ENCODE peak calls at places on chromosome 19, in four cellular contexts. One of them, this sample, is unnamed.

GRCh38 chr19:51572908-51573307 is 1.8 kb downstream of the ZNF175 start:
- DNase-seq in endodermal cell: no peak
- DNase-seq in body of pancreas: no peak
- DNase-seq in HAP-1: no peak
- DNase-seq in this sample: no peak

GRCh38 chr19:5950744-5951143 is 27.2 kb downstream of the RANBP3 start:
- DNase-seq in HAP-1: no peak
- DNase-seq in endodermal cell: no peak
- DNase-seq in body of pancreas: no peak
- DNase-seq in this sample: no peak

GRCh38 chr19:41908724-41909464 is 19.4 kb downstream of the ERFL start:
- DNase-seq in endodermal cell: no peak
- DNase-seq in HAP-1: no peak
- DNase-seq in body of pancreas: no peak
- DNase-seq in this sample: no peak

GRCh38 chr19:28208745-28209144 is 1004.2 kb downstream of the UQCRFS1 start:
- DNase-seq in body of pancreas: no peak
- DNase-seq in endodermal cell: peak; percentile 33
- DNase-seq in HAP-1: no peak
- DNase-seq in this sample: peak; percentile 31

GRCh38 chr19:32458500-32459123 is 53.0 kb downstream of the DPY19L3 start:
- DNase-seq in body of pancreas: no peak
- DNase-seq in HAP-1: no peak
- DNase-seq in endodermal cell: no peak
- DNase-seq in this sample: no peak

GRCh38 chr19:15323496-15324235 is 8.7 kb downstream of the BRD4 start:
- DNase-seq in endodermal cell: no peak
- DNase-seq in body of pancreas: peak; percentile 69
- DNase-seq in HAP-1: no peak
- DNase-seq in this sample: no peak

GRCh38 chr19:10565028-10565566 is 713 bp downstream of the KRI1 start:
- DNase-seq in body of pancreas: peak; percentile 38
- DNase-seq in endodermal cell: peak; percentile 86
- DNase-seq in HAP-1: peak; percentile 37
- DNase-seq in this sample: peak; percentile 47

GRCh38 chr19:31270897-31271568 is 78.2 kb downstream of the TSHZ3 start:
- DNase-seq in endodermal cell: no peak
- DNase-seq in HAP-1: no peak
- DNase-seq in body of pancreas: peak; percentile 3
- DNase-seq in this sample: no peak

GRCh38 chr19:3556423-3556977 is 886 bp downstream of the MFSD12 start:
- DNase-seq in body of pancreas: no peak
- DNase-seq in endodermal cell: peak; percentile 47
- DNase-seq in HAP-1: no peak
- DNase-seq in this sample: no peak

GRCh38 chr19:43934055-43934984 is 762 bp downstream of the ZNF45 start:
- DNase-seq in body of pancreas: no peak
- DNase-seq in endodermal cell: no peak
- DNase-seq in HAP-1: no peak
- DNase-seq in this sample: no peak

GRCh38 chr19:20171285-20171684 is 4.3 kb downstream of the ZNF486 start:
- DNase-seq in body of pancreas: no peak
- DNase-seq in HAP-1: no peak
- DNase-seq in endodermal cell: no peak
- DNase-seq in this sample: no peak

GRCh38 chr19:14954071-14954655 is 12.9 kb downstream of the OR7C2 start:
- DNase-seq in HAP-1: no peak
- DNase-seq in endodermal cell: peak; percentile 96
- DNase-seq in body of pancreas: no peak
- DNase-seq in this sample: peak; percentile 20

GRCh38 chr19:34298891-34299510 is 44.6 kb downstream of the GARRE1 start:
- DNase-seq in body of pancreas: no peak
- DNase-seq in HAP-1: no peak
- DNase-seq in endodermal cell: no peak
- DNase-seq in this sample: no peak

GRCh38 chr19:31355330-31356289 is 6.4 kb upstream of the TSHZ3 start:
- DNase-seq in endodermal cell: peak; percentile 80
- DNase-seq in body of pancreas: no peak
- DNase-seq in HAP-1: no peak
- DNase-seq in this sample: no peak

GRCh38 chr19:56162258-56162657 is 13.6 kb upstream of the GALP start:
- DNase-seq in endodermal cell: no peak
- DNase-seq in HAP-1: no peak
- DNase-seq in body of pancreas: no peak
- DNase-seq in this sample: no peak

GRCh38 chr19:55643003-55643732 is at the start of gene ZNF581:
- DNase-seq in HAP-1: peak; percentile 69
- DNase-seq in endodermal cell: peak; percentile 89
- DNase-seq in body of pancreas: peak; percentile 74
- DNase-seq in this sample: peak; percentile 83

GRCh38 chr19:41701401-41702075 is 6.9 kb upstream of the CEACAM5 start:
- DNase-seq in HAP-1: no peak
- DNase-seq in endodermal cell: peak; percentile 82
- DNase-seq in body of pancreas: no peak
- DNase-seq in this sample: peak; percentile 37

GRCh38 chr19:42066075-42066754 is 3.8 kb downstream of the GRIK5 start:
- DNase-seq in body of pancreas: no peak
- DNase-seq in endodermal cell: peak; percentile 81
- DNase-seq in HAP-1: no peak
- DNase-seq in this sample: peak; percentile 52

GRCh38 chr19:46975918-46976782 is 43.5 kb upstream of the NPAS1 start:
- DNase-seq in body of pancreas: peak; percentile 97
- DNase-seq in endodermal cell: peak; percentile 86
- DNase-seq in HAP-1: no peak
- DNase-seq in this sample: peak; percentile 43

GRCh38 chr19:39542198-39542597 is 2.2 kb upstream of the EID2 start:
- DNase-seq in body of pancreas: no peak
- DNase-seq in HAP-1: peak; percentile 57
- DNase-seq in endodermal cell: peak; percentile 62
- DNase-seq in this sample: no peak

GRCh38 chr19:39539519-39540332 is at the start of gene EID2:
- DNase-seq in body of pancreas: peak; percentile 98
- DNase-seq in endodermal cell: peak; percentile 96
- DNase-seq in HAP-1: peak; percentile 89
- DNase-seq in this sample: peak; percentile 97

GRCh38 chr19:39543477-39543857 is 3.5 kb upstream of the EID2 start:
- DNase-seq in HAP-1: no peak
- DNase-seq in body of pancreas: no peak
- DNase-seq in endodermal cell: no peak
- DNase-seq in this sample: no peak

GRCh38 chr19:39539165-39539518 is 819 bp downstream of the EID2 start:
- DNase-seq in body of pancreas: no peak
- DNase-seq in HAP-1: no peak
- DNase-seq in endodermal cell: no peak
- DNase-seq in this sample: no peak

GRCh38 chr19:39540333-39540673 is 342 bp upstream of the EID2 start:
- DNase-seq in HAP-1: no peak
- DNase-seq in body of pancreas: no peak
- DNase-seq in endodermal cell: no peak
- DNase-seq in this sample: no peak
- H3K4me3 ChIP-seq in HAP-1: peak overlapping the region; percentile 93
- H3K4me3 ChIP-seq in body of pancreas: no peak overlapping the region
- H3K4me3 ChIP-seq in endodermal cell: peak overlapping the region; percentile 95
- H3K4me3 ChIP-seq in this sample: peak overlapping the region; percentile 85

GRCh38 chr19:644363-644762 is 4.7 kb downstream of the FGF22 start:
- DNase-seq in endodermal cell: no peak
- DNase-seq in body of pancreas: no peak
- DNase-seq in HAP-1: no peak
- DNase-seq in this sample: no peak
- H3K4me3 ChIP-seq in endodermal cell: no peak overlapping the region
- H3K4me3 ChIP-seq in body of pancreas: no peak overlapping the region
- H3K4me3 ChIP-seq in HAP-1: no peak overlapping the region
- H3K4me3 ChIP-seq in this sample: no peak overlapping the region

GRCh38 chr19:4584670-4585460 is 25.4 kb upstream of the SEMA6B start:
- DNase-seq in endodermal cell: peak; percentile 84
- DNase-seq in HAP-1: no peak
- DNase-seq in body of pancreas: no peak
- DNase-seq in this sample: peak; percentile 93
- H3K4me3 ChIP-seq in endodermal cell: peak overlapping the region; percentile 74
- H3K4me3 ChIP-seq in HAP-1: peak overlapping the region; percentile 56
- H3K4me3 ChIP-seq in body of pancreas: no peak overlapping the region
- H3K4me3 ChIP-seq in this sample: peak overlapping the region; percentile 62

GRCh38 chr19:48812094-48812929 is 1.5 kb upstream of the BCAT2 start:
- DNase-seq in HAP-1: peak; percentile 88
- DNase-seq in body of pancreas: peak; percentile 97
- DNase-seq in endodermal cell: peak; percentile 94
- DNase-seq in this sample: peak; percentile 90
- H3K4me3 ChIP-seq in HAP-1: peak overlapping the region; percentile 52
- H3K4me3 ChIP-seq in body of pancreas: no peak overlapping the region
- H3K4me3 ChIP-seq in endodermal cell: peak overlapping the region; percentile 68
- H3K4me3 ChIP-seq in this sample: peak overlapping the region; percentile 59

GRCh38 chr19:40530091-40530901 is 46.4 kb upstream of the SHKBP1 start:
- DNase-seq in HAP-1: peak; percentile 25
- DNase-seq in endodermal cell: peak; percentile 91
- DNase-seq in body of pancreas: no peak
- DNase-seq in this sample: peak; percentile 47
- H3K4me3 ChIP-seq in HAP-1: peak overlapping the region; percentile 20
- H3K4me3 ChIP-seq in endodermal cell: no peak overlapping the region
- H3K4me3 ChIP-seq in body of pancreas: no peak overlapping the region
- H3K4me3 ChIP-seq in this sample: no peak overlapping the region

GRCh38 chr19:45455707-45456499 is 11.9 kb upstream of the FOSB start:
- DNase-seq in HAP-1: no peak
- DNase-seq in endodermal cell: peak; percentile 97
- DNase-seq in body of pancreas: peak; percentile 99
- DNase-seq in this sample: peak; percentile 99
- H3K4me3 ChIP-seq in HAP-1: no peak overlapping the region
- H3K4me3 ChIP-seq in endodermal cell: no peak overlapping the region
- H3K4me3 ChIP-seq in body of pancreas: no peak overlapping the region
- H3K4me3 ChIP-seq in this sample: peak overlapping the region; percentile 11

GRCh38 chr19:17952041-17952976 is 14.6 kb upstream of the KCNN1 start:
- DNase-seq in HAP-1: no peak
- DNase-seq in body of pancreas: no peak
- DNase-seq in endodermal cell: peak; percentile 68
- DNase-seq in this sample: no peak
- H3K4me3 ChIP-seq in HAP-1: peak overlapping the region; percentile 44
- H3K4me3 ChIP-seq in body of pancreas: no peak overlapping the region
- H3K4me3 ChIP-seq in endodermal cell: peak overlapping the region; percentile 74
- H3K4me3 ChIP-seq in this sample: no peak overlapping the region

GRCh38 chr19:29945433-29945832 is 3.4 kb downstream of the URI1 start:
- DNase-seq in endodermal cell: no peak
- DNase-seq in HAP-1: no peak
- DNase-seq in body of pancreas: no peak
- DNase-seq in this sample: no peak

GRCh38 chr19:29944415-29945012 is 2.5 kb downstream of the URI1 start:
- DNase-seq in endodermal cell: no peak
- DNase-seq in HAP-1: no peak
- DNase-seq in body of pancreas: no peak
- DNase-seq in this sample: no peak

GRCh38 chr19:29943615-29944014 is 1.6 kb downstream of the URI1 start:
- DNase-seq in HAP-1: no peak
- DNase-seq in endodermal cell: no peak
- DNase-seq in body of pancreas: no peak
- DNase-seq in this sample: no peak

GRCh38 chr19:29946645-29947044 is 4.6 kb downstream of the URI1 start:
- DNase-seq in HAP-1: no peak
- DNase-seq in body of pancreas: no peak
- DNase-seq in endodermal cell: no peak
- DNase-seq in this sample: no peak

GRCh38 chr19:29945017-29945416 is 3.0 kb downstream of the URI1 start:
- DNase-seq in body of pancreas: no peak
- DNase-seq in endodermal cell: no peak
- DNase-seq in HAP-1: no peak
- DNase-seq in this sample: no peak
- H3K4me3 ChIP-seq in body of pancreas: no peak overlapping the region
- H3K4me3 ChIP-seq in endodermal cell: no peak overlapping the region
- H3K4me3 ChIP-seq in HAP-1: no peak overlapping the region
- H3K4me3 ChIP-seq in this sample: no peak overlapping the region

DNA sequence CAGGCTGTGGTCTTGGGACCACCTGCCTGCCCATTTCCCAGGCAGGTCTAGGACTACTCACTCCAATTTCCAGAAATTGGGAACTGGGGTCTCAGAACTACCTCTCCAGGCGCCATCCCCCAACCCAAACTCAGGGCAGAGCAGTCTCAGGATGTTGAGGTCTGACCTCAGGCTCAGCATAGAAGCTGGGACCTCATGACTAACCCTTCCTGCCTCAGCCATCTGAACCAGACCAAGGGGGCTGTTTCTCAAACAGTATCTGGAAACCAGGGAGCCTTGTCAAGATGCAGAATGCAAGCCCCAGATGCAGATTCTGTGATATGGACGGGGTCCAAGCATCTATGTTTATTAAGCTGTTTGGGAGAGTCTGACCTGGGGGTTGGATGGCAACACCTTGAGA is 1.3 kb downstream of the FBXW9 start:
- DNase-seq in body of pancreas: no peak
- DNase-seq in endodermal cell: no peak
- DNase-seq in HAP-1: no peak
- DNase-seq in this sample: no peak
- H3K4me3 ChIP-seq in body of pancreas: no peak overlapping the region
- H3K4me3 ChIP-seq in endodermal cell: peak overlapping the region; percentile 91
- H3K4me3 ChIP-seq in HAP-1: peak overlapping the region; percentile 86
- H3K4me3 ChIP-seq in this sample: no peak overlapping the region